ENCODE peak calls at places on chromosomes 16 and 17, in five cellular contexts. K is COR-L47; J is stimulated activated CD4-positive, alpha-beta T cell treated with anti-CD3 and anti-CD28 coated beads, Interleukin-15, amount 100 ng/mL, for 1 hour; G is activated effector memory CD4-positive, alpha-beta T cell treated with anti-CD3 and anti-CD28 coated beads, Interleukin-2, amount 50 U/mL, for 16 hours; Z is esophagus muscularis mucosa. N is an unnamed sample.

GRCh38 chr16:70434489-70435260 is 4.2 kb downstream of the ST3GAL2 start:
- DNase-seq in G (no peak), K (no peak), J (no peak), Z (no peak), N (no peak)

GRCh38 chr17:40502716-40503115 is 1.3 kb upstream of the TNS4 start:
- DNase-seq in Z (no peak), J (no peak), G (no peak), K (no peak), N (no peak)

GRCh38 chr17:74063439-74063838 is 140.0 kb upstream of the RPL38 start:
- DNase-seq in K (no peak), Z (no peak), J (no peak), G (no peak), N (no peak)

GRCh38 chr17:15444805-15445204 is 22.6 kb downstream of the CDRT4 start:
- DNase-seq in K (no peak), Z (no peak), J (no peak), G (no peak), N (no peak)

GRCh38 chr16:86335266-86336172 is 174.8 kb upstream of the FOXF1 start:
- DNase-seq in Z (no peak), K (no peak), G (no peak), J (no peak), N (no peak)

GRCh38 chr16:24009060-24009459 is 173.3 kb downstream of the PRKCB start:
- DNase-seq in J (no peak), G (no peak), Z (no peak), K (no peak), N (no peak)

GRCh38 chr17:2885751-2886150 is 89.5 kb downstream of the RAP1GAP2 start:
- DNase-seq in K (peak), G (no peak), Z (no peak), J (no peak), N (no peak)

GRCh38 chr16:84567446-84567962 is 50.4 kb downstream of the COTL1 start:
- DNase-seq in Z (no peak), K (no peak), J (no peak), G (no peak), N (no peak)

GRCh38 chr17:76523084-76524037 is 14.1 kb downstream of the CYGB start:
- DNase-seq in Z (no peak), J (peak), K (peak), G (peak), N (peak)

GRCh38 chr17:40177275-40177874 is at the start of gene RAPGEFL1:
- DNase-seq in K (peak), G (peak), Z (peak), J (peak), N (peak)

GRCh38 chr17:9809409-9809808 is 12.5 kb downstream of the GSG1L2 start:
- DNase-seq in G (no peak), J (no peak), K (no peak), Z (no peak), N (no peak)

GRCh38 chr16:74742051-74742481 is 32.6 kb downstream of the FA2H start:
- DNase-seq in Z (no peak), J (no peak), G (no peak), K (no peak), N (no peak)

GRCh38 chr17:82520041-82520910 is 744 bp downstream of the FOXK2 start:
- DNase-seq in K (no peak), Z (no peak), J (peak), G (peak), N (no peak)

GRCh38 chr17:5100832-5101231 is 10.8 kb downstream of the ZNF232 start:
- DNase-seq in G (no peak), J (no peak), K (no peak), Z (no peak), N (no peak)

GRCh38 chr16:26824469-26824868 is 242.3 kb upstream of the C16orf82 start:
- DNase-seq in Z (peak), K (no peak), J (no peak), G (no peak), N (no peak)

GRCh38 chr17:82767041-82767754 is 15.3 kb downstream of the TBCD start:
- DNase-seq in K (peak), G (peak), J (no peak), Z (no peak), N (no peak)

GRCh38 chr16:73002836-73003235 is 45.1 kb downstream of the ZFHX3 start:
- DNase-seq in G (no peak), K (no peak), J (no peak), Z (no peak), N (no peak)

GRCh38 chr17:72270530-72270929 is 149.7 kb downstream of the SOX9 start:
- DNase-seq in J (no peak), K (peak), Z (no peak), G (no peak), N (no peak)